ENCODE peak calls at places on chromosomes 4 and X, in five cellular contexts. D, M, I, U and F are unnamed samples.

GRCh38 chr4:74534121-74534520 is 89.2 kb downstream of the AREG start:
- DNase-seq in D (no peak), M (no peak), I (no peak), U (peak; percentile 20), F (no peak)

GRCh38 chr4:55444822-55445221 is 49.1 kb downstream of the TMEM165 start:
- DNase-seq in D (no peak), M (no peak), I (no peak), U (peak; percentile 59), F (no peak)

GRCh38 chrX:111095974-111096870 is at the start of gene PAK3:
- DNase-seq in D (peak; percentile 37), M (no peak), I (peak; percentile 24), U (peak; percentile 26), F (peak; percentile 77)

GRCh38 chrX:40581333-40581910 is 652 bp downstream of the ATP6AP2 start:
- DNase-seq in D (no peak), M (no peak), I (no peak), U (peak; percentile 47), F (no peak)

GRCh38 chrX:109872021-109872730 is 130.7 kb upstream of the TMEM164 start:
- DNase-seq in D (no peak), M (no peak), I (no peak), U (peak; percentile 81), F (no peak)

GRCh38 chr4:87316961-87317360 is 5.7 kb downstream of the HSD17B13 start:
- DNase-seq in D (no peak), M (no peak), I (no peak), U (no peak), F (no peak)

GRCh38 chrX:96438803-96439202 is 245.8 kb upstream of the DIAPH2 start:
- DNase-seq in D (no peak), M (no peak), I (no peak), U (peak; percentile 2), F (no peak)

GRCh38 chrX:120791013-120791643 is 84.5 kb downstream of the CT47B1 start:
- DNase-seq in D (no peak), M (no peak), I (peak; percentile 1), U (peak; percentile 87), F (no peak)

GRCh38 chr4:87521757-87522374 is 7.3 kb downstream of the SPARCL1 start:
- DNase-seq in D (no peak), M (no peak), I (no peak), U (no peak), F (no peak)

GRCh38 chr4:64399313-64400109 is 9.7 kb downstream of the TECRL start:
- DNase-seq in D (no peak), M (no peak), I (no peak), U (no peak), F (no peak)

GRCh38 chrX:56932653-56933339 is 62.5 kb downstream of the SPIN3 start:
- DNase-seq in D (no peak), M (no peak), I (no peak), U (no peak), F (no peak)

GRCh38 chr4:165351359-165352130 is 24.1 kb downstream of the MSMO1 start:
- DNase-seq in D (no peak), M (no peak), I (no peak), U (no peak), F (no peak)

GRCh38 chr4:140004580-140005314 is 149.2 kb downstream of the MAML3 start:
- DNase-seq in D (peak; percentile 51), M (no peak), I (no peak), U (peak; percentile 66), F (no peak)

GRCh38 chr4:18689308-18689915 is 667.9 kb upstream of the LCORL start:
- DNase-seq in D (no peak), M (no peak), I (peak; percentile 22), U (peak; percentile 60), F (no peak)

GRCh38 chr4:110046588-110047049 is 133.9 kb downstream of the EGF start:
- DNase-seq in D (no peak), M (no peak), I (no peak), U (peak; percentile 77), F (no peak)